ENCODE peak calls at places on chromosomes 5 and 9, in eight cellular contexts. Q is COR-L47; K is globus pallidus; T is GM13976; V is HFFc6; W is ureter; A is activated T-helper 1 cell treated with anti-CD3 and anti-CD28 coated beads, Interleukin-2, amount 50 U/mL, for 16 hours; H is CD4-positive, CD25-positive, alpha-beta regulatory T cell. U is an unnamed sample.

GRCh38 chr9:135087489-135087791 is at the start of gene OLFM1:
- DNase-seq in H (no peak), W (peak), V (peak), A (no peak), T (peak), K (peak), Q (peak), U (no peak)

GRCh38 chr9:107971241-107971640 is 481.7 kb upstream of the KLF4 start:
- DNase-seq in A (no peak), K (no peak), H (no peak), T (no peak), Q (no peak), V (no peak), W (no peak), U (no peak)

GRCh38 chr9:129886226-129887174 is 51.2 kb downstream of the USP20 start:
- DNase-seq in H (peak), Q (no peak), V (no peak), K (peak), T (no peak), A (no peak), W (no peak), U (peak)

GRCh38 chr9:97982191-97982718 is 886 bp upstream of the ANP32B start:
- DNase-seq in H (no peak), T (no peak), K (peak), V (no peak), W (no peak), A (no peak), Q (no peak), U (no peak)

GRCh38 chr9:108483676-108484075 is 372.1 kb downstream of the ACTL7B start:
- DNase-seq in K (no peak), A (no peak), W (no peak), V (no peak), Q (no peak), T (no peak), H (no peak), U (no peak)

GRCh38 chr9:136508729-136509500 is 26.1 kb upstream of the SEC16A start:
- DNase-seq in V (no peak), W (no peak), T (no peak), Q (no peak), H (no peak), A (no peak), K (no peak), U (no peak)

GRCh38 chr9:127058645-127059021 is 63.8 kb downstream of the ANGPTL2 start:
- DNase-seq in T (no peak), K (no peak), W (no peak), Q (no peak), V (no peak), H (no peak), A (no peak), U (no peak)

GRCh38 chr5:16304846-16305245 is 125.3 kb upstream of the MARCHF11 start:
- DNase-seq in H (no peak), A (no peak), W (no peak), V (no peak), T (no peak), K (no peak), Q (no peak), U (no peak)

GRCh38 chr5:150256416-150257064 is 33.0 kb downstream of the CAMK2A start:
- DNase-seq in K (no peak), H (no peak), A (no peak), W (no peak), Q (no peak), T (no peak), V (no peak), U (no peak)

GRCh38 chr9:88950341-88951141 is 40.7 kb upstream of the S1PR3 start:
- DNase-seq in T (no peak), A (no peak), K (no peak), V (peak), W (no peak), H (no peak), Q (no peak), U (no peak)

GRCh38 chr9:3735251-3735650 is 209.4 kb upstream of the RFX3 start:
- DNase-seq in A (no peak), H (no peak), Q (no peak), W (no peak), T (no peak), V (no peak), K (no peak), U (no peak)

GRCh38 chr9:105700598-105701544 is 6.5 kb downstream of the TMEM38B start:
- DNase-seq in Q (no peak), K (no peak), A (no peak), H (no peak), W (no peak), V (no peak), T (no peak), U (no peak)

GRCh38 chr5:132059043-132059695 is 1.3 kb upstream of the IL3 start:
- DNase-seq in Q (no peak), V (no peak), W (peak), T (peak), K (no peak), A (no peak), H (no peak), U (peak)

GRCh38 chr9:93679536-93680444 is 103.4 kb downstream of the PHF2 start:
- DNase-seq in V (no peak), Q (no peak), H (no peak), A (no peak), K (no peak), W (peak), T (peak), U (no peak)

GRCh38 chr9:128383007-128383753 is 12.0 kb downstream of the URM1 start:
- DNase-seq in Q (no peak), T (no peak), H (no peak), W (no peak), V (no peak), K (peak), A (no peak), U (no peak)

GRCh38 chr9:104903609-104904008 is 24.3 kb downstream of the ABCA1 start:
- DNase-seq in W (no peak), A (no peak), V (peak), Q (peak), H (no peak), T (no peak), K (no peak), U (no peak)

GRCh38 chr5:112276996-112277395 is 142.1 kb downstream of the EPB41L4A start:
- DNase-seq in T (no peak), V (no peak), Q (peak), K (no peak), W (no peak), H (no peak), A (no peak), U (no peak)

GRCh38 chr5:106269252-106269843 is 1401.4 kb downstream of the EFNA5 start:
- DNase-seq in T (no peak), W (no peak), K (peak), A (no peak), V (no peak), Q (no peak), H (no peak), U (no peak)

GRCh38 chr5:126624534-126624933 is 23.8 kb downstream of the PHAX start:
- DNase-seq in V (peak), A (no peak), Q (no peak), H (no peak), K (no peak), W (no peak), T (no peak), U (no peak)

GRCh38 chr5:133311171-133311570 is 259.4 kb downstream of the HSPA4 start:
- DNase-seq in W (no peak), Q (no peak), V (no peak), K (no peak), H (no peak), T (no peak), A (no peak), U (no peak)

GRCh38 chr5:179313849-179314521 is 31.3 kb downstream of the ADAMTS2 start:
- DNase-seq in V (peak), A (no peak), T (no peak), K (peak), H (no peak), Q (no peak), W (peak), U (no peak)